ENCODE peak calls at places on chromosomes 13 and 19, in seven cellular contexts. D is heart left ventricle; W is fibroblast of lung; Q is CD8-positive, alpha-beta memory T cell; G is AG04450; O is cardiac muscle cell; S is effector memory CD4-positive, alpha-beta T cell. Y is an unnamed sample.
A peak's percentile ranks its signal among the peaks of the same experiment; 100 is the strongest.

GRCh38 chr19:49968279-49968922 is 7.4 kb upstream of the SIGLEC11 start:
- DNase-seq in D (no peak), W (no peak), Q (no peak), G (no peak), O (no peak), S (no peak), Y (no peak)

GRCh38 chr13:108060111-108060510 is 155.2 kb downstream of the LIG4 start:
- DNase-seq in D (no peak), W (no peak), Q (no peak), G (no peak), O (no peak), S (no peak), Y (no peak)

GRCh38 chr13:50016421-50016820 is 1.2 kb downstream of the KCNRG start:
- DNase-seq in D (no peak), W (peak; percentile 78), Q (no peak), G (no peak), O (no peak), S (no peak), Y (peak; percentile 36)

GRCh38 chr19:30011051-30011578 is 69.1 kb downstream of the URI1 start:
- DNase-seq in D (no peak), W (no peak), Q (no peak), G (no peak), O (no peak), S (no peak), Y (no peak)

GRCh38 chr19:30733826-30734550 is 361.8 kb downstream of the ZNF536 start:
- DNase-seq in D (no peak), W (no peak), Q (no peak), G (no peak), O (peak; percentile 44), S (no peak), Y (no peak)

GRCh38 chr13:100941811-100942361 is 267.3 kb upstream of the TMTC4 start:
- DNase-seq in D (no peak), W (no peak), Q (no peak), G (no peak), O (no peak), S (no peak), Y (no peak)

GRCh38 chr13:44352671-44353070 is 21.0 kb upstream of the SERP2 start:
- DNase-seq in D (no peak), W (no peak), Q (no peak), G (no peak), O (no peak), S (no peak), Y (no peak)

GRCh38 chr13:28100149-28101121 is at the start of gene FLT3:
- DNase-seq in D (no peak), W (peak; percentile 7), Q (peak; percentile 3), G (no peak), O (peak; percentile 49), S (no peak), Y (peak; percentile 9)

GRCh38 chr19:33403221-33403972 is 29.9 kb downstream of the CEBPG start:
- DNase-seq in D (no peak), W (peak; percentile 47), Q (no peak), G (no peak), O (no peak), S (no peak), Y (no peak)

GRCh38 chr19:32041681-32042292 is 303.6 kb upstream of the ZNF507 start:
- DNase-seq in D (peak; percentile 47), W (peak; percentile 69), Q (no peak), G (no peak), O (peak; percentile 69), S (no peak), Y (peak; percentile 10)

GRCh38 chr13:46679369-46680180 is 117.4 kb downstream of the ESD start:
- DNase-seq in D (no peak), W (peak; percentile 76), Q (peak; percentile 31), G (no peak), O (no peak), S (no peak), Y (peak; percentile 59)

GRCh38 chr13:51000576-51001260 is 91.1 kb downstream of the RNASEH2B start:
- DNase-seq in D (peak; percentile 41), W (peak; percentile 80), Q (no peak), G (peak; percentile 11), O (no peak), S (no peak), Y (no peak)

GRCh38 chr19:15101479-15102082 is 5.6 kb upstream of the SYDE1 start:
- DNase-seq in D (no peak), W (peak; percentile 50), Q (peak; percentile 14), G (no peak), O (peak; percentile 48), S (no peak), Y (peak; percentile 53)

GRCh38 chr19:50187937-50188336 is 15.5 kb upstream of the MYH14 start:
- DNase-seq in D (no peak), W (no peak), Q (no peak), G (no peak), O (no peak), S (no peak), Y (no peak)

GRCh38 chr13:110551284-110551683 is 10.2 kb downstream of the RAB20 start:
- DNase-seq in D (no peak), W (no peak), Q (no peak), G (no peak), O (peak; percentile 10), S (no peak), Y (no peak)

GRCh38 chr13:27969073-27969865 is at the start of gene CDX2:
- DNase-seq in D (no peak), W (no peak), Q (no peak), G (no peak), O (no peak), S (no peak), Y (no peak)

DNA sequence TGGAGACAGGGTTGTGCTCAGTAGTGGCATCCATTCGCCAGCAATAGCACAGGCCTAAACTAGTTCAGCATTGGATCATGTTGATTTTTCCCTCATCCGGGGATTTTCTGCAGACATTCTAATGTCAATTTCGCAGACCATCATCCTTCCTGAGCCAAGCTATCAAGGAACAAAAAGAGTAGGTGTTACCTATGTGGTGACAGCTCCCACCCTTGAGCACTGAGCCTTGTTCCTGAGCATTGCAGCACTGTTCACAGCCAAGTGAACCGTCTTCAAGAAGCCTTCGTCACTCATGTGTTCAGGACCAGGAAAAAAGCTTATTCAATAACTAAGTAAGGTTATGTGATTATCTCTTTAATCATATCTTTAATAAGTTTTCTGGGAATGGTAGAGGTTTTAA is 576.2 kb downstream of the UQCRFS1 start:
- DNase-seq in D (no peak), W (no peak), Q (no peak), G (no peak), O (peak; percentile 25), S (no peak), Y (no peak)
- H3K27ac ChIP-seq in D (no peak overlapping the region), W (no peak overlapping the region), Q (no peak overlapping the region), G (no peak overlapping the region), O (no peak overlapping the region), S (no peak overlapping the region), Y (no peak overlapping the region)

DNA sequence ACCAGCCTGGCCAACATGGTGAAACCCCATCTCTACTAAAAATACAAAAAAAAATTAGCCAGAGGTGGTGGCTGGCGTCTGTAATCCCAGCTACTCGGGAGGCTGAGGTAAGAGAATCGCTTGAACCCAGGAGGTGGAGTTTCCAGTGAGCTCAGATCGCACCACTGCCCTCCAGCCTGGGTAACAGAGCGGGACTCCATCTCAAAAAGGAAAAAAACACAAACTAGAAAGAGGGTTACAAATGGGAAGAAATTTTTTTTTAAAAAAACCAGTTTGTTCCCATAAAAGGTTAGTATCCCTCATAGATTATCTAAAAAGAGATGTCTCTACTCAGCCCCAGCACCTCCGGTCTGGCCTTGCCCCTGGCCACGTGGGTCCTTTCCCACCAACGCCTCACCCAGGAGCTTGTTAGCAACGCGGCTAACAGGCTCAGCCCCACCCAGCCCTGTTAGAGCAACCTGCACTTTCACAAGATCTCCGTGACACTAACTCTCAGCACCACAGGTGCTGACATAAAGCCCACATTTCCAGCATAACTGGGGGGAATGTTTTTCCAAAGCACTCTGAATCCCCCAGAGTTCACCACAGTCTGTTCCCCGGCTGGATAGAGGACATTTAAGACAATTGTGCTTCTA is 4.3 kb downstream of the DMKN start:
- DNase-seq in D (no peak), W (no peak), Q (no peak), G (no peak), O (peak; percentile 63), S (no peak), Y (no peak)
- H3K4me3 ChIP-seq in D (peak overlapping the region; percentile 54), W (no peak overlapping the region), Q (peak overlapping the region; percentile 25), G (no peak overlapping the region), O (peak overlapping the region; percentile 49), S (peak overlapping the region; percentile 56), Y (no peak overlapping the region)

GRCh38 chr13:77386880-77387606 is 60.1 kb upstream of the MYCBP2 start:
- DNase-seq in D (no peak), W (peak; percentile 43), Q (no peak), G (no peak), O (no peak), S (no peak), Y (peak; percentile 56)
- H3K27ac ChIP-seq in D (peak overlapping the region; percentile 71), W (no peak overlapping the region), Q (no peak overlapping the region), G (no peak overlapping the region), O (no peak overlapping the region), S (no peak overlapping the region), Y (peak overlapping the region; percentile 40)

GRCh38 chr19:3880471-3881271 is at the start of gene ATCAY:
- DNase-seq in D (no peak), W (no peak), Q (no peak), G (no peak), O (peak; percentile 27), S (no peak), Y (no peak)

GRCh38 chr19:3882041-3882384 is 1.5 kb downstream of the ATCAY start:
- DNase-seq in D (no peak), W (no peak), Q (no peak), G (no peak), O (no peak), S (no peak), Y (no peak)

GRCh38 chr19:3879656-3880055 is 829 bp upstream of the ATCAY start:
- DNase-seq in D (no peak), W (no peak), Q (no peak), G (no peak), O (no peak), S (no peak), Y (no peak)

DNA sequence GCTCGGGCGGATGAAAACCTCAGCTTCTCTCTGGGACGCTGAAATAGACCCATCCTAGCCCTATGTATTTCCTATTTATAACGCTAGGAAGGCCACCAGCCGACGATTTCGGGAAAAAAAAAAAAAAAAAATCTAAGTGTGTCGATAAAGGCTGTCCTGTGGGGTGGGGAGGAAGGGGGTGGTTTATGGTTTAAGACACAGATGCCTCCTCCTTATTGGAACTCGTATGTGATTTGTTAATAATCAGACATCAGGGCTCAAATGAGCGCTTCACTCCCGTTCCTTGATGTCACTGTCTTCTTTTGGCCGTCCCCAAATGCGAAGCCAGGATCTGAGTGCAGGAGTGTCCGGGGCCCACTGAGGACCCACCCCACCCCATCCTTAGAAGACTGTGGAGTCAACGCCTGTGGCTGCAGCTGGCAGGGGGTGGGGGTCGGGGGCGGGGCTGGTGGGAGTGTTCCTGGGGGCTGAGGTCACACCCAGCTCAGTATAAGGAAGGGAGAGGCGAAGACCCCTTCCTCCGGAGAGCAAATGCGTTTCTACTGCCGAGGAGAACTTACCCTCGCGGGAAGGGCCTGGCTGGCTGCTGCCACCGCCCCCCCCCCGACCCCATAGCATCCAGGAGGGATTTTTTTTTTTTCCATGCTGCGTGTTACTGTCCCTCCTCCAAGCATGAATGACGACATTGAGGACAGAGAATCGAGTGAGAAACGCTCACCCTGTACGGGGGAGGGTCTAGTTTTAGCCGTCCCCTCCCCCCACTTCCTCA is 971 bp downstream of the ATCAY start:
- DNase-seq in D (no peak), W (no peak), Q (no peak), G (no peak), O (no peak), S (no peak), Y (no peak)
- H3K4me3 ChIP-seq in D (no peak overlapping the region), W (no peak overlapping the region), Q (no peak overlapping the region), G (no peak overlapping the region), O (no peak overlapping the region), S (no peak overlapping the region), Y (no peak overlapping the region)